ENCODE peak calls at places on chromosomes 6 and 20, in ten cellular contexts. S is HCT116, K is AG09309, H is bronchial epithelial cell, M is lung, R is MM.1S, V is astrocyte, G is HL-60, U is fibroblast of the aortic adventitia, T is cardiac muscle cell. J is an unnamed sample.

GRCh38 chr6:15264902-15265761 is 19.3 kb downstream of the JARID2 start:
- DNase-seq in S (no peak), K (no peak), H (no peak), M (no peak), R (no peak), V (peak; percentile 66), G (peak; percentile 49), U (no peak), T (no peak), J (no peak)

GRCh38 chr6:138803914-138804313 is 8.0 kb downstream of the ECT2L start:
- DNase-seq in S (no peak), K (no peak), H (no peak), M (no peak), R (no peak), V (no peak), G (no peak), U (peak; percentile 20), T (no peak), J (no peak)

GRCh38 chr6:42547407-42548329 is 16.2 kb upstream of the UBR2 start:
- DNase-seq in S (peak; percentile 64), K (peak; percentile 18), H (peak; percentile 51), M (peak; percentile 84), R (peak; percentile 80), V (peak; percentile 65), G (peak; percentile 89), U (peak; percentile 81), T (peak; percentile 90), J (peak; percentile 51)

GRCh38 chr6:107731422-107732319 is 92.4 kb downstream of the SCML4 start:
- DNase-seq in S (no peak), K (no peak), H (no peak), M (no peak), R (peak; percentile 79), V (no peak), G (no peak), U (no peak), T (no peak), J (no peak)

GRCh38 chr6:150599199-150600002 is at the start of gene PLEKHG1:
- DNase-seq in S (peak; percentile 12), K (no peak), H (peak; percentile 52), M (peak; percentile 69), R (peak; percentile 57), V (peak; percentile 32), G (peak; percentile 57), U (peak; percentile 36), T (peak; percentile 81), J (no peak)

GRCh38 chr6:21229061-21229460 is 364.5 kb upstream of the SOX4 start:
- DNase-seq in S (no peak), K (no peak), H (no peak), M (no peak), R (no peak), V (no peak), G (no peak), U (no peak), T (no peak), J (no peak)

GRCh38 chr6:28658475-28659249 is 133.0 kb downstream of the GPX5 start:
- DNase-seq in S (no peak), K (no peak), H (no peak), M (no peak), R (no peak), V (no peak), G (no peak), U (peak; percentile 16), T (peak; percentile 22), J (no peak)

GRCh38 chr6:10268661-10269060 is 146.2 kb downstream of the TFAP2A start:
- DNase-seq in S (no peak), K (no peak), H (no peak), M (no peak), R (no peak), V (peak; percentile 10), G (no peak), U (no peak), T (no peak), J (no peak)

GRCh38 chr6:118708055-118708454 is 56.7 kb upstream of the CEP85L start:
- DNase-seq in S (no peak), K (no peak), H (peak; percentile 66), M (no peak), R (no peak), V (peak; percentile 62), G (no peak), U (no peak), T (no peak), J (no peak)

GRCh38 chr6:105391705-105392104 is 11.2 kb downstream of the PREP start:
- DNase-seq in S (no peak), K (no peak), H (no peak), M (no peak), R (no peak), V (no peak), G (no peak), U (no peak), T (no peak), J (no peak)

GRCh38 chr20:58175425-58175824 is 53.0 kb downstream of the ANKRD60 start:
- DNase-seq in S (no peak), K (no peak), H (no peak), M (no peak), R (no peak), V (no peak), G (no peak), U (no peak), T (no peak), J (no peak)

GRCh38 chr6:11598687-11599086 is 61.1 kb downstream of the TMEM170B start:
- DNase-seq in S (no peak), K (no peak), H (no peak), M (no peak), R (no peak), V (no peak), G (peak; percentile 31), U (no peak), T (no peak), J (peak; percentile 24)

GRCh38 chr6:11596640-11597237 is 59.2 kb downstream of the TMEM170B start:
- DNase-seq in S (no peak), K (no peak), H (peak; percentile 54), M (no peak), R (no peak), V (no peak), G (no peak), U (no peak), T (no peak), J (no peak)

GRCh38 chr6:11593096-11593495 is 55.5 kb downstream of the TMEM170B start:
- DNase-seq in S (no peak), K (no peak), H (no peak), M (no peak), R (no peak), V (no peak), G (no peak), U (no peak), T (no peak), J (no peak)

GRCh38 chr6:11592289-11592906 is 54.8 kb downstream of the TMEM170B start:
- DNase-seq in S (no peak), K (no peak), H (no peak), M (no peak), R (no peak), V (no peak), G (no peak), U (peak; percentile 41), T (no peak), J (no peak)

GRCh38 chr6:11595903-11596302 is 58.4 kb downstream of the TMEM170B start:
- DNase-seq in S (no peak), K (no peak), H (peak; percentile 20), M (no peak), R (no peak), V (no peak), G (no peak), U (no peak), T (peak; percentile 23), J (no peak)
- TF ChIP-seq CTCF in S (peak; percentile 31), K (peak; percentile 19), H (peak; percentile 5), M (no peak), R (peak; percentile 4), V (peak; percentile 49), G (peak; percentile 8), U (peak; percentile 27), T (peak; percentile 33), J (peak; percentile 46)

GRCh38 chr6:25061289-25061945 is 125.7 kb upstream of the RIPOR2 start:
- DNase-seq in S (no peak), K (no peak), H (no peak), M (no peak), R (no peak), V (peak; percentile 16), G (no peak), U (peak; percentile 13), T (no peak), J (no peak)
- H3K4me3 ChIP-seq in S (no peak overlapping the region), K (no peak overlapping the region), H (no peak overlapping the region), M (no peak overlapping the region), R (no peak overlapping the region), V (no peak overlapping the region), G (no peak overlapping the region), U (no peak overlapping the region), T (no peak overlapping the region), J (no peak overlapping the region)

GRCh38 chr6:80528115-80528514 is 421.6 kb downstream of the BCKDHB start:
- DNase-seq in S (no peak), K (no peak), H (no peak), M (no peak), R (no peak), V (no peak), G (no peak), U (peak; percentile 56), T (peak; percentile 26), J (no peak)
- TF ChIP-seq CTCF in S (no peak), K (no peak), H (no peak), M (no peak), R (no peak), V (no peak), G (no peak), U (no peak), T (no peak), J (no peak)

GRCh38 chr20:41142914-41143313 is 5.6 kb downstream of the PLCG1 start:
- DNase-seq in S (no peak), K (no peak), H (no peak), M (no peak), R (no peak), V (no peak), G (peak; percentile 43), U (no peak), T (no peak), J (no peak)

GRCh38 chr20:41141153-41141815 is 3.9 kb downstream of the PLCG1 start:
- DNase-seq in S (no peak), K (no peak), H (no peak), M (no peak), R (no peak), V (peak; percentile 34), G (no peak), U (no peak), T (no peak), J (no peak)

GRCh38 chr20:41142241-41142640 is 4.9 kb downstream of the PLCG1 start:
- DNase-seq in S (no peak), K (no peak), H (no peak), M (no peak), R (no peak), V (no peak), G (no peak), U (no peak), T (no peak), J (no peak)

GRCh38 chr20:41145317-41145716 is 8.0 kb downstream of the PLCG1 start:
- DNase-seq in S (no peak), K (no peak), H (no peak), M (no peak), R (no peak), V (no peak), G (no peak), U (no peak), T (no peak), J (no peak)

DNA sequence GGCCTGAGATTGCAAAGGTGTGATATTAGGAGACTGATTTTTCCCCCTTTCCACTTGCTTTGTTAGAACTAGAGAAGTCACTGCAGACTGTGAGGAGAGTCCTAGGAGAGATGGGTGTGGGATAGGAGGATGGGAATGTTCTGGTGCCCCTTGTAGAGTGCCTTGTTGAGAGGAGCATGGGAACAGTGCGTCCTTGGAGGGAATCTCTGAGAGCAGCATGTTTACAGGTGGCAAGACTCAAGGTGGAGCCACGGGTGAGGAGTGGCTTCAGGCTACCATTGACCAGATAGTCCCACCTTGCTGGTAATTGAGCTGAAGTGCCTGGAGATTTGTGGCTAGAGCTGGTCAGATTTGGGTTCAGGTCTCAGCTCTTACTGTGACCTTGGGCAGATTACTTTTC is 6.0 kb downstream of the PLCG1 start:
- DNase-seq in S (no peak), K (no peak), H (no peak), M (no peak), R (no peak), V (no peak), G (no peak), U (no peak), T (no peak), J (no peak)
- H3K4me3 ChIP-seq in S (no peak overlapping the region), K (no peak overlapping the region), H (no peak overlapping the region), M (no peak overlapping the region), R (no peak overlapping the region), V (no peak overlapping the region), G (no peak overlapping the region), U (no peak overlapping the region), T (no peak overlapping the region), J (no peak overlapping the region)